ENCODE peak calls at places on chromosomes 2 and 18, in six cellular contexts. Z is neuronal stem cell, E is IMR-90, Y is mesendoderm, F is mesenchymal stem cell, H is H1. L is an unnamed sample. For H3K4me1, the result is how much of the 10 kb centered on the place peaks cover.

GRCh38 chr2:202135111-202135874 is 62.2 kb downstream of the KIAA2012 start:
- DNase-seq in Z (no peak), E (peak), Y (peak), F (peak), H (no peak), L (no peak)

GRCh38 chr2:45696708-45697107 is 45.2 kb downstream of the PRKCE start:
- DNase-seq in Z (no peak), E (no peak), Y (peak), F (no peak), H (no peak), L (no peak)

GRCh38 chr2:177772529-177772928 is 300.0 kb downstream of the PDE11A start:
- DNase-seq in Z (no peak), E (peak), Y (peak), F (peak), H (no peak), L (no peak)

GRCh38 chr2:239193925-239194687 is 206.7 kb downstream of the HDAC4 start:
- DNase-seq in Z (no peak), E (no peak), Y (peak), F (no peak), H (peak), L (peak)

GRCh38 chr18:11005528-11005927 is 143.8 kb downstream of the PIEZO2 start:
- DNase-seq in Z (peak), E (peak), Y (peak), F (peak), H (no peak), L (no peak)

GRCh38 chr2:100241236-100241635 is 81.1 kb downstream of the LONRF2 start:
- DNase-seq in Z (no peak), E (no peak), Y (no peak), F (no peak), H (no peak), L (no peak)

GRCh38 chr2:84701880-84702279 is 179.0 kb downstream of the TRABD2A start:
- DNase-seq in Z (no peak), E (peak), Y (no peak), F (peak), H (no peak), L (no peak)

GRCh38 chr2:50143822-50144575 is 887.9 kb downstream of the NRXN1 start:
- DNase-seq in Z (peak), E (no peak), Y (peak), F (peak), H (no peak), L (no peak)

GRCh38 chr2:20209373-20210109 is 15.4 kb downstream of the SDC1 start:
- DNase-seq in Z (no peak), E (no peak), Y (no peak), F (no peak), H (no peak), L (no peak)

GRCh38 chr18:9531791-9532410 is 56.6 kb downstream of the RALBP1 start:
- DNase-seq in Z (no peak), E (peak), Y (peak), F (no peak), H (no peak), L (no peak)

GRCh38 chr2:211144078-211144477 is 587.7 kb downstream of the CPS1 start:
- DNase-seq in Z (no peak), E (peak), Y (no peak), F (peak), H (no peak), L (no peak)

GRCh38 chr2:225893151-225893550 is 493.6 kb downstream of the NYAP2 start:
- DNase-seq in Z (no peak), E (no peak), Y (no peak), F (peak), H (no peak), L (no peak)

GRCh38 chr2:44150473-44150872 is 18.2 kb upstream of the PPM1B start:
- DNase-seq in Z (no peak), E (no peak), Y (peak), F (no peak), H (no peak), L (no peak)

GRCh38 chr2:44152865-44153264 is 15.8 kb upstream of the PPM1B start:
- DNase-seq in Z (no peak), E (no peak), Y (no peak), F (no peak), H (no peak), L (no peak)

DNA sequence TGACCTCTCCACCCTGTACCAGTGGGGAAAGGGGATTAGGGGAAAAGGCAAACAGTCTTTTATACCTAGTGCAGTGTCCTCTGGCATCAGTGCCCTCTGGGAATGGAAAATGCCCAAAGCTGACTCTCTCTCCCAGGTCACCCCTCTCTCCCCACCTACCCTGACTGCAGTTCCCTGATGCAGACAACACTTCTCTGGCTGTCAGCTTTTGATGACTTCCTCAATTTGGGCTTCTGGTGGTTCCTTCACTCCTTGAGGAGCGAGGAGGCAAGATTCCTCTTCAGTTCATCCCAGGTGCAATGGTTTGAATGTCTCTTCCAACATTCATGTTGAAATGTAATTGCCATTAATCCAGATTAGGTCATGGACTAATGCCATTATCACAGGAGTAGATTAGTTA is 19.7 kb upstream of the PPM1B start:
- DNase-seq in Z (no peak), E (no peak), Y (no peak), F (no peak), H (no peak), L (no peak)
- H3K4me1 ChIP-seq in Z (under half), E (under half), Y (under half), F (under half), H (under half), L (under half)

DNA sequence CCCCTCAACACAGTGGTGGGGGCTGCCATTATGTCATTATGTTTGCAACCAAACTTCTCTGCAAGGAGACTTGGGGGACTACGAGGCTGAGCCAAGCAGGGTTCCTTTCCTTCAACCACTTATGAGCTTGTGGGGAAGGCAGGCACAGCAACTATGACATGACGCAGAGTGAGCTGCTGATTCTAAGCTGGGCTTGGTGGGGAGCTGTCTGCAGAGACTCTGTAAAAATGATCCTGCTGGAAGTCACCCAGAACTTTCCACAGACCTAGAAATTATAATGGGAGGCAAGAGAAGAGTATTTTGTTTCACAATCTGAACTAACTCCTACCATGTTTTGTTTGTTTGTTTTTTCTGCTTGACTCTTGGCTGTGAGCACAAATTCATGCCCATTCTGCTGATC is 55.6 kb downstream of the INPP5D start:
- DNase-seq in Z (no peak), E (no peak), Y (no peak), F (no peak), H (no peak), L (no peak)
- H2BK15ac ChIP-seq in Z (no peak), E (no peak), Y (no peak), F (no peak), H (no peak), L (no peak)

GRCh38 chr2:74381751-74382150 is 1.6 kb upstream of the DCTN1 start:
- DNase-seq in Z (no peak), E (no peak), Y (no peak), F (no peak), H (no peak), L (no peak)

GRCh38 chr2:74383254-74383653 is 3.1 kb upstream of the DCTN1 start:
- DNase-seq in Z (no peak), E (peak), Y (no peak), F (peak), H (no peak), L (no peak)

GRCh38 chr2:74387346-74387745 is 7.2 kb upstream of the DCTN1 start:
- DNase-seq in Z (no peak), E (peak), Y (no peak), F (peak), H (no peak), L (no peak)

GRCh38 chr2:74384051-74384450 is 3.9 kb upstream of the DCTN1 start:
- DNase-seq in Z (no peak), E (peak), Y (no peak), F (no peak), H (no peak), L (no peak)

DNA sequence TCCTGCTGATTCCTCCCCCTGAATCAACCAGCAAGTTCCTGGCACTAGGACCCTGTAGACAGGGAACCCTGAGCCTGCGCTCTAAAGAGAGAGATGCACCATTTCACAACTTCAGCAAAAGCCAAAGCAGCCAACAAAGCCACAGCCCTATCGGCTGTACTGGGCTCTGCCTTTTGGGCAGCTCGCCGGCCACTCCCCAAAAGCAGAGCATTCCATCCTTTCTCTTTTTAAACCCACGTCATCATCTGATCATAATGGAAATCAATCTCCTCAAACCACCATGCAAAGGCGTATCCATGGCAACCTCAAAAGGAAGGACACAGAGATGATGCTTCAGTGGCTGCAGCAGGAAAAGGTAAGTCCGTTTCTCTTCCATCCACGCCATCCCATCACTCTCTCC is 5.3 kb upstream of the DCTN1 start:
- DNase-seq in Z (no peak), E (no peak), Y (peak), F (no peak), H (no peak), L (no peak)
- H3K4me1 ChIP-seq in Z (under half), E (under half), Y (under half), F (under half), H (under half), L (under half)

GRCh38 chr18:48669991-48670750 is 131.3 kb downstream of the CTIF start:
- DNase-seq in Z (no peak), E (no peak), Y (no peak), F (no peak), H (no peak), L (no peak)

GRCh38 chr18:48669180-48669675 is 130.4 kb downstream of the CTIF start:
- DNase-seq in Z (no peak), E (no peak), Y (no peak), F (no peak), H (no peak), L (no peak)

GRCh38 chr18:48672671-48673340 is 134.0 kb downstream of the CTIF start:
- DNase-seq in Z (no peak), E (no peak), Y (no peak), F (no peak), H (no peak), L (no peak)

GRCh38 chr18:48671561-48671945 is 132.7 kb downstream of the CTIF start:
- DNase-seq in Z (no peak), E (no peak), Y (no peak), F (no peak), H (no peak), L (no peak)

GRCh38 chr18:48670751-48671560 is 132.1 kb downstream of the CTIF start:
- DNase-seq in Z (no peak), E (no peak), Y (no peak), F (no peak), H (no peak), L (no peak)
- H2BK15ac ChIP-seq in Z (no peak), E (no peak), Y (no peak), F (no peak), H (no peak), L (no peak)

DNA sequence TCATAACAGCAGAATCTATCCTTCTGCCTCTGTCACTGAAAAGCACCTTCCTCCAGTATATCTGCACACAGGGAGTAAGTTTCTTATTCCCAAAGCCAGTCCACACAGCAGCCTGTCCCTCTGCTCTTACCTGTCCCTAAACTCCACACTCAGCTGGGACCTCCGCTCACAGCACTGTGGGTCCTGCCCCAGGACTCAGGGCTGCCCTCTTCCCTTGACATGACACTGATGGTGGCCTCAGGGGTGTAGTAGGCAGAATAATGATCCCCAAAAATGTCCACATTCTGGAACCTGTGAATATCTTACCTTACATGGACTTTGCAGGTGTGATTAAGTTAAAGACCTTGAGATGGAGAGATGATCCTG is 39.7 kb upstream of the EML4 start:
- DNase-seq in Z (no peak), E (no peak), Y (no peak), F (no peak), H (no peak), L (no peak)
- H3K4me1 ChIP-seq in Z (under half), E (under half), Y (under half), F (under half), H (under half), L (under half)

DNA sequence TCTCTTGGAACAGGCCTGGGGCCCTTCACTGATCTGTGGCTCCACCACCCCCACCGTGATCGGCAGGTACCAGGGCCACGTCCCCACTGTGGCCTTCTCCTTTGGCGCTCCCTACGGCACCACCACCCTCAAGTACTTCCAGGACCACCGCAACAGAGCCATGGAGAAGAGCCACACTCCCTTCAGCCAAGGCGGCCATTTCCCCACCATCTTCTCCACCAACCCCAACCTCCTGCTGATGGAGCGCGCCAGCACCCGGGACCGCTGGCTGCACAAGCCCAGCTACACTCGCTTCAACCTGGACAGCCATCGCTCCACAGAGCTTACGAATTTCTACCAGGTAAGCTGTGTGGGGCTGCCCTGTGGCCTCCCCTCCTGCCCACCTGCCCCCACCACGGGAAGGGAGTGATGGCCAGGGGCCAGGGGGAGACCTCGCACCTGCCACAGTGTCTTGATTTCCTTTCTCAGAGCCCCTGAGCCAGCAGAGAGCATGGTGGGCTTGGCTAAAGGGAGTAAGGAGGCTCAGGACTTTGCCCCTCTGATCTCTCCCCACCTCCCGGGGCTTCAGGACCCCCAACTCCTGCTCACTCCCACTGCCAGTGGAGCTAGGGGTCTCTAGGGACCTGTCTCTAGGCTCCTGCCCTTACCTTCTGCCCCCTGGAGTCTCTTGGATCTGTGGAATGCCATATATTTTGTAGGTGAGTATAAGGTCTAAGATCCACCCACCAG is 65.2 kb downstream of the CIB4 start:
- DNase-seq in Z (no peak), E (no peak), Y (no peak), F (no peak), H (no peak), L (no peak)
- H2BK15ac ChIP-seq in Z (no peak), E (no peak), Y (no peak), F (no peak), H (no peak), L (no peak)

GRCh38 chr2:218262631-218263586 is 2.1 kb downstream of the GPBAR1 start:
- DNase-seq in Z (no peak), E (no peak), Y (no peak), F (no peak), H (no peak), L (no peak)
- H3K4me1 ChIP-seq in Z (under half), E (under half), Y (under half), F (under half), H (under half), L (under half)

GRCh38 chr2:88121678-88122077 is 6.2 kb downstream of the FABP1 start:
- DNase-seq in Z (no peak), E (no peak), Y (no peak), F (no peak), H (no peak), L (no peak)
- H2BK15ac ChIP-seq in Z (no peak), E (no peak), Y (no peak), F (no peak), H (no peak), L (no peak)

DNA sequence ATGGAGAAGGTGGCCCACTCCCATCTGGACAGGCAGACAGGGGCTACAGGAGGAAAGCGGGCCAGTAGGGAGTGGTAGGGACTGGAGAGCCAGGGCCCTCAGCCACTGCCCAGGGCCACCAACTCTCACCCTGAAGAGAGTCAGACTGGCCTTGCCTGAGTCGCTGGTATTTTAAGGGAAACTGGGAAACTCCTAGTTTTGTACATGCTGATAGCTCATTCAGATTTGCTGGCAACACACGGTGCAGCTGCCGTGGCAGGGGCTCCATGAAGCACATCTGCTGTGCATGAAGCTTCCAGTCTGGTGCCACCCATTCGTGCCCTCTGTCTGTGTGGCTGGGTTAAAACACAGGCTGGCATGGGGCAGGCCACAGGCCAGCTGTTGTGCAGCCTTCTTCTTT is 137.3 kb upstream of the GLI2 start:
- DNase-seq in Z (no peak), E (no peak), Y (no peak), F (no peak), H (no peak), L (no peak)
- H3K4me1 ChIP-seq in Z (under half), E (under half), Y (under half), F (under half), H (under half), L (under half)

L was measured in H9.